ENCODE peak calls at places on chromosomes 11 and 22, in eight cellular contexts. Q, L, B, A, M, W, O and P are unnamed samples.

GRCh38 chr11:107102692-107103463 is 84.6 kb upstream of the GUCY1A2 start:
- DNase-seq in Q (no peak), L (no peak), B (no peak), A (no peak), M (peak), W (no peak), O (no peak), P (no peak)

GRCh38 chr22:43096420-43096819 is 7.2 kb upstream of the TTLL1 start:
- DNase-seq in Q (no peak), L (no peak), B (no peak), A (no peak), M (no peak), W (no peak), O (no peak), P (no peak)

GRCh38 chr11:133476570-133477262 is 55.6 kb downstream of the OPCML start:
- DNase-seq in Q (no peak), L (no peak), B (no peak), A (no peak), M (no peak), W (no peak), O (no peak), P (no peak)

GRCh38 chr11:108959874-108960273 is 295.0 kb downstream of the DDX10 start:
- DNase-seq in Q (no peak), L (no peak), B (no peak), A (no peak), M (no peak), W (no peak), O (no peak), P (no peak)

GRCh38 chr11:47983464-47984397 is 3.4 kb downstream of the PTPRJ start:
- DNase-seq in Q (no peak), L (peak), B (peak), A (no peak), M (no peak), W (peak), O (peak), P (peak)

GRCh38 chr22:28815729-28816128 is 15.4 kb upstream of the XBP1 start:
- DNase-seq in Q (no peak), L (no peak), B (no peak), A (no peak), M (no peak), W (no peak), O (no peak), P (no peak)

GRCh38 chr11:32312206-32312817 is 123.0 kb downstream of the WT1 start:
- DNase-seq in Q (no peak), L (no peak), B (no peak), A (no peak), M (no peak), W (peak), O (no peak), P (no peak)

GRCh38 chr11:121873770-121874169 is 242.2 kb downstream of the BLID start:
- DNase-seq in Q (no peak), L (no peak), B (no peak), A (no peak), M (no peak), W (no peak), O (no peak), P (no peak)

GRCh38 chr11:23509023-23509422 is 648.7 kb upstream of the CCDC179 start:
- DNase-seq in Q (no peak), L (no peak), B (no peak), A (no peak), M (no peak), W (peak), O (peak), P (peak)

GRCh38 chr22:43481528-43482309 is 69.9 kb downstream of the MPPED1 start:
- DNase-seq in Q (no peak), L (no peak), B (peak), A (no peak), M (peak), W (no peak), O (no peak), P (no peak)

GRCh38 chr11:67024410-67024809 is 1.5 kb downstream of the SYT12 start:
- DNase-seq in Q (no peak), L (peak), B (no peak), A (no peak), M (peak), W (no peak), O (peak), P (peak)

GRCh38 chr22:30893434-30894370 is 74.9 kb downstream of the MORC2 start:
- DNase-seq in Q (no peak), L (no peak), B (no peak), A (no peak), M (no peak), W (no peak), O (no peak), P (no peak)

GRCh38 chr11:75536786-75537629 is 11.3 kb upstream of the GDPD5 start:
- DNase-seq in Q (no peak), L (no peak), B (peak), A (no peak), M (peak), W (no peak), O (peak), P (peak)

GRCh38 chr11:126307706-126308105 is 3.8 kb downstream of the DCPS start:
- DNase-seq in Q (no peak), L (no peak), B (peak), A (no peak), M (peak), W (peak), O (peak), P (no peak)

GRCh38 chr11:46336781-46337180 is 10.5 kb upstream of the DGKZ start:
- DNase-seq in Q (no peak), L (no peak), B (peak), A (no peak), M (no peak), W (no peak), O (no peak), P (no peak)

GRCh38 chr22:22884010-22884887 is 3.4 kb upstream of the IGLL5 start:
- DNase-seq in Q (peak), L (peak), B (peak), A (no peak), M (peak), W (peak), O (peak), P (peak)

GRCh38 chr22:45603631-45604030 is 68.0 kb upstream of the ATXN10 start:
- DNase-seq in Q (no peak), L (peak), B (no peak), A (no peak), M (no peak), W (no peak), O (peak), P (no peak)

GRCh38 chr11:83480251-83480650 is 194.1 kb upstream of the CCDC90B start:
- DNase-seq in Q (no peak), L (no peak), B (no peak), A (no peak), M (no peak), W (no peak), O (no peak), P (no peak)

GRCh38 chr11:105432241-105432995 is 177.5 kb upstream of the GRIA4 start:
- DNase-seq in Q (no peak), L (no peak), B (no peak), A (no peak), M (no peak), W (no peak), O (no peak), P (no peak)

GRCh38 chr22:23856721-23857605 is 712 bp upstream of the SLC2A11 start:
- DNase-seq in Q (no peak), L (no peak), B (peak), A (peak), M (peak), W (no peak), O (peak), P (peak)

GRCh38 chr11:46001427-46002049 is 79.1 kb downstream of the LARGE2 start:
- DNase-seq in Q (no peak), L (peak), B (no peak), A (no peak), M (no peak), W (peak), O (no peak), P (no peak)

GRCh38 chr11:76752321-76753175 is 30.6 kb upstream of the TSKU start:
- DNase-seq in Q (no peak), L (no peak), B (no peak), A (peak), M (no peak), W (peak), O (peak), P (no peak)

GRCh38 chr11:36229091-36229490 is 60.1 kb downstream of the COMMD9 start:
- DNase-seq in Q (no peak), L (no peak), B (no peak), A (no peak), M (no peak), W (no peak), O (no peak), P (no peak)

GRCh38 chr22:48101704-48102103 is 1339.3 kb downstream of the TBC1D22A start:
- DNase-seq in Q (no peak), L (no peak), B (no peak), A (no peak), M (no peak), W (no peak), O (no peak), P (no peak)

GRCh38 chr22:26650722-26651421 is 6.5 kb upstream of the MIAT start:
- DNase-seq in Q (no peak), L (no peak), B (no peak), A (no peak), M (peak), W (no peak), O (no peak), P (no peak)

GRCh38 chr22:38081941-38082828 is 1.8 kb downstream of the SLC16A8 start:
- DNase-seq in Q (no peak), L (no peak), B (no peak), A (peak), M (no peak), W (no peak), O (no peak), P (no peak)

GRCh38 chr11:4740735-4741134 is 29.0 kb downstream of the OR51F1 start:
- DNase-seq in Q (no peak), L (no peak), B (no peak), A (no peak), M (no peak), W (no peak), O (no peak), P (no peak)

GRCh38 chr11:109350091-109350490 is 71.9 kb upstream of the C11orf87 start:
- DNase-seq in Q (no peak), L (no peak), B (no peak), A (no peak), M (no peak), W (no peak), O (no peak), P (no peak)

GRCh38 chr22:50143096-50143495 is 27.4 kb upstream of the PANX2 start:
- DNase-seq in Q (no peak), L (no peak), B (no peak), A (no peak), M (no peak), W (no peak), O (no peak), P (no peak)

GRCh38 chr11:12430912-12431311 is 53.5 kb downstream of the PARVA start:
- DNase-seq in Q (no peak), L (no peak), B (no peak), A (peak), M (no peak), W (peak), O (peak), P (no peak)

GRCh38 chr22:45882881-45883810 is 93.8 kb downstream of the WNT7B start:
- DNase-seq in Q (no peak), L (no peak), B (no peak), A (peak), M (no peak), W (no peak), O (no peak), P (no peak)

GRCh38 chr11:47552086-47552580 is 799 bp downstream of the CELF1 start:
- DNase-seq in Q (no peak), L (no peak), B (peak), A (no peak), M (peak), W (peak), O (peak), P (peak)

GRCh38 chr11:118343981-118344521 is at the start of gene CD3G:
- DNase-seq in Q (no peak), L (no peak), B (no peak), A (no peak), M (no peak), W (no peak), O (no peak), P (no peak)

GRCh38 chr22:19980766-19981165 is 35.9 kb downstream of the ARVCF start:
- DNase-seq in Q (no peak), L (no peak), B (no peak), A (no peak), M (no peak), W (no peak), O (no peak), P (no peak)

GRCh38 chr11:122628691-122629555 is 26.6 kb upstream of the UBASH3B start:
- DNase-seq in Q (peak), L (peak), B (peak), A (peak), M (peak), W (peak), O (peak), P (peak)